ENCODE peak calls at places on chromosomes 2 and 18, in ten cellular contexts. One of them, this sample, is unnamed.
A peak's percentile ranks its signal among the peaks of the same experiment; 100 is the strongest.

GRCh38 chr2:210224660-210225460 is at the start of gene ACADL:
- DNase-seq in heart left ventricle: peak; percentile 21
- DNase-seq in thoracic aorta: no peak
- DNase-seq in endothelial cell of umbilical vein: peak; percentile 5
- DNase-seq in tibial artery: peak; percentile 69
- DNase-seq in right atrium auricular region: peak; percentile 62
- DNase-seq in adrenal gland: peak; percentile 18
- DNase-seq in astrocyte: peak; percentile 35
- DNase-seq in psoas muscle: peak; percentile 65
- DNase-seq in fibroblast of lung: peak; percentile 54
- DNase-seq in this sample: no peak

GRCh38 chr2:223941579-223942277 is 3.4 kb downstream of the WDFY1 start:
- DNase-seq in heart left ventricle: no peak
- DNase-seq in thoracic aorta: no peak
- DNase-seq in endothelial cell of umbilical vein: peak; percentile 42
- DNase-seq in tibial artery: no peak
- DNase-seq in right atrium auricular region: no peak
- DNase-seq in adrenal gland: no peak
- DNase-seq in astrocyte: peak; percentile 94
- DNase-seq in psoas muscle: no peak
- DNase-seq in fibroblast of lung: peak; percentile 95
- DNase-seq in this sample: no peak

GRCh38 chr2:55862269-55862668 is 61.3 kb downstream of the EFEMP1 start:
- DNase-seq in heart left ventricle: no peak
- DNase-seq in thoracic aorta: peak; percentile 25
- DNase-seq in endothelial cell of umbilical vein: peak; percentile 78
- DNase-seq in tibial artery: peak; percentile 71
- DNase-seq in right atrium auricular region: no peak
- DNase-seq in adrenal gland: peak; percentile 39
- DNase-seq in astrocyte: peak; percentile 97
- DNase-seq in psoas muscle: no peak
- DNase-seq in fibroblast of lung: peak; percentile 96
- DNase-seq in this sample: no peak

GRCh38 chr2:207071820-207072219 is 93.9 kb downstream of the KLF7 start:
- DNase-seq in heart left ventricle: no peak
- DNase-seq in thoracic aorta: no peak
- DNase-seq in endothelial cell of umbilical vein: no peak
- DNase-seq in tibial artery: no peak
- DNase-seq in right atrium auricular region: no peak
- DNase-seq in adrenal gland: no peak
- DNase-seq in astrocyte: no peak
- DNase-seq in psoas muscle: no peak
- DNase-seq in fibroblast of lung: no peak
- DNase-seq in this sample: no peak

GRCh38 chr2:37829202-37829601 is 95.9 kb upstream of the RMDN2 start:
- DNase-seq in heart left ventricle: peak; percentile 29
- DNase-seq in thoracic aorta: peak; percentile 40
- DNase-seq in endothelial cell of umbilical vein: peak; percentile 95
- DNase-seq in tibial artery: peak; percentile 68
- DNase-seq in right atrium auricular region: no peak
- DNase-seq in adrenal gland: peak; percentile 54
- DNase-seq in astrocyte: peak; percentile 97
- DNase-seq in psoas muscle: peak; percentile 21
- DNase-seq in fibroblast of lung: peak; percentile 97
- DNase-seq in this sample: no peak

GRCh38 chr18:20971886-20972267 is 139.7 kb downstream of the ROCK1 start:
- DNase-seq in heart left ventricle: no peak
- DNase-seq in thoracic aorta: no peak
- DNase-seq in endothelial cell of umbilical vein: peak; percentile 42
- DNase-seq in tibial artery: no peak
- DNase-seq in right atrium auricular region: no peak
- DNase-seq in adrenal gland: no peak
- DNase-seq in astrocyte: no peak
- DNase-seq in psoas muscle: no peak
- DNase-seq in fibroblast of lung: peak; percentile 16
- DNase-seq in this sample: no peak

GRCh38 chr2:157899125-157899839 is 23.2 kb upstream of the ACVR1 start:
- DNase-seq in heart left ventricle: no peak
- DNase-seq in thoracic aorta: no peak
- DNase-seq in endothelial cell of umbilical vein: no peak
- DNase-seq in tibial artery: no peak
- DNase-seq in right atrium auricular region: no peak
- DNase-seq in adrenal gland: no peak
- DNase-seq in astrocyte: no peak
- DNase-seq in psoas muscle: no peak
- DNase-seq in fibroblast of lung: no peak
- DNase-seq in this sample: no peak

GRCh38 chr2:111667542-111668273 is 216.3 kb downstream of the ANAPC1 start:
- DNase-seq in heart left ventricle: peak; percentile 50
- DNase-seq in thoracic aorta: no peak
- DNase-seq in endothelial cell of umbilical vein: peak; percentile 73
- DNase-seq in tibial artery: peak; percentile 39
- DNase-seq in right atrium auricular region: peak; percentile 66
- DNase-seq in adrenal gland: peak; percentile 46
- DNase-seq in astrocyte: peak; percentile 55
- DNase-seq in psoas muscle: no peak
- DNase-seq in fibroblast of lung: peak; percentile 59
- DNase-seq in this sample: no peak

GRCh38 chr2:69167469-69167822 is 154.5 kb downstream of the ANTXR1 start:
- DNase-seq in heart left ventricle: no peak
- DNase-seq in thoracic aorta: no peak
- DNase-seq in endothelial cell of umbilical vein: no peak
- DNase-seq in tibial artery: no peak
- DNase-seq in right atrium auricular region: no peak
- DNase-seq in adrenal gland: no peak
- DNase-seq in astrocyte: no peak
- DNase-seq in psoas muscle: no peak
- DNase-seq in fibroblast of lung: no peak
- DNase-seq in this sample: no peak

GRCh38 chr2:69165079-69165478 is 152.1 kb downstream of the ANTXR1 start:
- DNase-seq in heart left ventricle: no peak
- DNase-seq in thoracic aorta: no peak
- DNase-seq in endothelial cell of umbilical vein: no peak
- DNase-seq in tibial artery: no peak
- DNase-seq in right atrium auricular region: no peak
- DNase-seq in adrenal gland: no peak
- DNase-seq in astrocyte: no peak
- DNase-seq in psoas muscle: no peak
- DNase-seq in fibroblast of lung: no peak
- DNase-seq in this sample: no peak

GRCh38 chr2:69166812-69167468 is 154.0 kb downstream of the ANTXR1 start:
- DNase-seq in heart left ventricle: peak; percentile 16
- DNase-seq in thoracic aorta: no peak
- DNase-seq in endothelial cell of umbilical vein: no peak
- DNase-seq in tibial artery: peak; percentile 42
- DNase-seq in right atrium auricular region: no peak
- DNase-seq in adrenal gland: no peak
- DNase-seq in astrocyte: no peak
- DNase-seq in psoas muscle: no peak
- DNase-seq in fibroblast of lung: no peak
- DNase-seq in this sample: no peak

GRCh38 chr2:69168144-69168813 is 155.3 kb downstream of the ANTXR1 start:
- DNase-seq in heart left ventricle: no peak
- DNase-seq in thoracic aorta: no peak
- DNase-seq in endothelial cell of umbilical vein: no peak
- DNase-seq in tibial artery: no peak
- DNase-seq in right atrium auricular region: no peak
- DNase-seq in adrenal gland: no peak
- DNase-seq in astrocyte: no peak
- DNase-seq in psoas muscle: no peak
- DNase-seq in fibroblast of lung: no peak
- DNase-seq in this sample: no peak

GRCh38 chr2:69166465-69166811 is 153.5 kb downstream of the ANTXR1 start:
- DNase-seq in heart left ventricle: no peak
- DNase-seq in thoracic aorta: no peak
- DNase-seq in endothelial cell of umbilical vein: no peak
- DNase-seq in tibial artery: no peak
- DNase-seq in right atrium auricular region: no peak
- DNase-seq in adrenal gland: no peak
- DNase-seq in astrocyte: no peak
- DNase-seq in psoas muscle: no peak
- DNase-seq in fibroblast of lung: no peak
- DNase-seq in this sample: no peak
- H3K27ac ChIP-seq in heart left ventricle: no peak overlapping the region
- H3K27ac ChIP-seq in thoracic aorta: peak overlapping the region; percentile 97
- H3K27ac ChIP-seq in endothelial cell of umbilical vein: no peak overlapping the region
- H3K27ac ChIP-seq in tibial artery: peak overlapping the region; percentile 90
- H3K27ac ChIP-seq in right atrium auricular region: no peak overlapping the region
- H3K27ac ChIP-seq in adrenal gland: no peak overlapping the region
- H3K27ac ChIP-seq in astrocyte: no peak overlapping the region
- H3K27ac ChIP-seq in psoas muscle: no peak overlapping the region
- H3K27ac ChIP-seq in fibroblast of lung: no peak overlapping the region
- H3K27ac ChIP-seq in this sample: no peak overlapping the region

GRCh38 chr2:234966340-234966739 is 14.5 kb downstream of the SH3BP4 start:
- DNase-seq in heart left ventricle: no peak
- DNase-seq in thoracic aorta: no peak
- DNase-seq in endothelial cell of umbilical vein: no peak
- DNase-seq in tibial artery: no peak
- DNase-seq in right atrium auricular region: no peak
- DNase-seq in adrenal gland: no peak
- DNase-seq in astrocyte: no peak
- DNase-seq in psoas muscle: no peak
- DNase-seq in fibroblast of lung: no peak
- DNase-seq in this sample: no peak
- H3K4me1 ChIP-seq in heart left ventricle: no peaks in the 10 kb centered on the region
- H3K4me1 ChIP-seq in thoracic aorta: no peaks in the 10 kb centered on the region
- H3K4me1 ChIP-seq in endothelial cell of umbilical vein: peaks cover 34% of the 10 kb centered on the region
- H3K4me1 ChIP-seq in tibial artery: peaks cover 16% of the 10 kb centered on the region
- H3K4me1 ChIP-seq in right atrium auricular region: no peaks in the 10 kb centered on the region
- H3K4me1 ChIP-seq in adrenal gland: peaks cover 23% of the 10 kb centered on the region
- H3K4me1 ChIP-seq in astrocyte: peaks cover 59% of the 10 kb centered on the region
- H3K4me1 ChIP-seq in psoas muscle: no peaks in the 10 kb centered on the region
- H3K4me1 ChIP-seq in fibroblast of lung: peaks cover 16% of the 10 kb centered on the region
- H3K4me1 ChIP-seq in this sample: no peaks in the 10 kb centered on the region

GRCh38 chr2:99398303-99398702 is 61.1 kb downstream of the EIF5B start:
- DNase-seq in heart left ventricle: peak; percentile 31
- DNase-seq in thoracic aorta: no peak
- DNase-seq in endothelial cell of umbilical vein: no peak
- DNase-seq in tibial artery: no peak
- DNase-seq in right atrium auricular region: no peak
- DNase-seq in adrenal gland: no peak
- DNase-seq in astrocyte: no peak
- DNase-seq in psoas muscle: no peak
- DNase-seq in fibroblast of lung: no peak
- DNase-seq in this sample: no peak

GRCh38 chr2:99397251-99397920 is 60.2 kb downstream of the EIF5B start:
- DNase-seq in heart left ventricle: no peak
- DNase-seq in thoracic aorta: no peak
- DNase-seq in endothelial cell of umbilical vein: no peak
- DNase-seq in tibial artery: no peak
- DNase-seq in right atrium auricular region: no peak
- DNase-seq in adrenal gland: no peak
- DNase-seq in astrocyte: no peak
- DNase-seq in psoas muscle: no peak
- DNase-seq in fibroblast of lung: no peak
- DNase-seq in this sample: no peak

GRCh38 chr2:99401841-99402240 is 64.7 kb downstream of the EIF5B start:
- DNase-seq in heart left ventricle: no peak
- DNase-seq in thoracic aorta: no peak
- DNase-seq in endothelial cell of umbilical vein: no peak
- DNase-seq in tibial artery: no peak
- DNase-seq in right atrium auricular region: no peak
- DNase-seq in adrenal gland: no peak
- DNase-seq in astrocyte: no peak
- DNase-seq in psoas muscle: no peak
- DNase-seq in fibroblast of lung: no peak
- DNase-seq in this sample: no peak

GRCh38 chr2:99399063-99399462 is 61.9 kb downstream of the EIF5B start:
- DNase-seq in heart left ventricle: no peak
- DNase-seq in thoracic aorta: no peak
- DNase-seq in endothelial cell of umbilical vein: no peak
- DNase-seq in tibial artery: no peak
- DNase-seq in right atrium auricular region: no peak
- DNase-seq in adrenal gland: no peak
- DNase-seq in astrocyte: no peak
- DNase-seq in psoas muscle: no peak
- DNase-seq in fibroblast of lung: no peak
- DNase-seq in this sample: no peak

GRCh38 chr2:99399795-99400194 is 62.6 kb downstream of the EIF5B start:
- DNase-seq in heart left ventricle: no peak
- DNase-seq in thoracic aorta: no peak
- DNase-seq in endothelial cell of umbilical vein: no peak
- DNase-seq in tibial artery: no peak
- DNase-seq in right atrium auricular region: no peak
- DNase-seq in adrenal gland: no peak
- DNase-seq in astrocyte: no peak
- DNase-seq in psoas muscle: no peak
- DNase-seq in fibroblast of lung: no peak
- DNase-seq in this sample: no peak
- H3K36me3 ChIP-seq in heart left ventricle: peaks cover 100% of the 10 kb centered on the region
- H3K36me3 ChIP-seq in thoracic aorta: peaks cover 55% of the 10 kb centered on the region
- H3K36me3 ChIP-seq in endothelial cell of umbilical vein: peaks cover 44% of the 10 kb centered on the region
- H3K36me3 ChIP-seq in tibial artery: peaks cover 98% of the 10 kb centered on the region
- H3K36me3 ChIP-seq in right atrium auricular region: peaks cover 96% of the 10 kb centered on the region
- H3K36me3 ChIP-seq in adrenal gland: peaks cover 93% of the 10 kb centered on the region
- H3K36me3 ChIP-seq in astrocyte: peaks cover 82% of the 10 kb centered on the region
- H3K36me3 ChIP-seq in psoas muscle: peaks cover 100% of the 10 kb centered on the region
- H3K36me3 ChIP-seq in fibroblast of lung: peaks cover 15% of the 10 kb centered on the region
- H3K36me3 ChIP-seq in this sample: peaks cover 75% of the 10 kb centered on the region

GRCh38 chr18:62974388-62974787 is 259.0 kb downstream of the PHLPP1 start:
- DNase-seq in heart left ventricle: no peak
- DNase-seq in thoracic aorta: no peak
- DNase-seq in endothelial cell of umbilical vein: no peak
- DNase-seq in tibial artery: no peak
- DNase-seq in right atrium auricular region: no peak
- DNase-seq in adrenal gland: no peak
- DNase-seq in astrocyte: no peak
- DNase-seq in psoas muscle: no peak
- DNase-seq in fibroblast of lung: no peak
- DNase-seq in this sample: no peak

GRCh38 chr18:62976227-62976626 is 260.9 kb downstream of the PHLPP1 start:
- DNase-seq in heart left ventricle: no peak
- DNase-seq in thoracic aorta: no peak
- DNase-seq in endothelial cell of umbilical vein: no peak
- DNase-seq in tibial artery: no peak
- DNase-seq in right atrium auricular region: no peak
- DNase-seq in adrenal gland: no peak
- DNase-seq in astrocyte: no peak
- DNase-seq in psoas muscle: no peak
- DNase-seq in fibroblast of lung: no peak
- DNase-seq in this sample: no peak

GRCh38 chr18:62977512-62977911 is 262.2 kb downstream of the PHLPP1 start:
- DNase-seq in heart left ventricle: no peak
- DNase-seq in thoracic aorta: no peak
- DNase-seq in endothelial cell of umbilical vein: peak; percentile 25
- DNase-seq in tibial artery: no peak
- DNase-seq in right atrium auricular region: no peak
- DNase-seq in adrenal gland: no peak
- DNase-seq in astrocyte: no peak
- DNase-seq in psoas muscle: no peak
- DNase-seq in fibroblast of lung: no peak
- DNase-seq in this sample: no peak

GRCh38 chr18:62974928-62975675 is 259.8 kb downstream of the PHLPP1 start:
- DNase-seq in heart left ventricle: no peak
- DNase-seq in thoracic aorta: no peak
- DNase-seq in endothelial cell of umbilical vein: no peak
- DNase-seq in tibial artery: no peak
- DNase-seq in right atrium auricular region: no peak
- DNase-seq in adrenal gland: peak; percentile 56
- DNase-seq in astrocyte: no peak
- DNase-seq in psoas muscle: no peak
- DNase-seq in fibroblast of lung: no peak
- DNase-seq in this sample: no peak

DNA sequence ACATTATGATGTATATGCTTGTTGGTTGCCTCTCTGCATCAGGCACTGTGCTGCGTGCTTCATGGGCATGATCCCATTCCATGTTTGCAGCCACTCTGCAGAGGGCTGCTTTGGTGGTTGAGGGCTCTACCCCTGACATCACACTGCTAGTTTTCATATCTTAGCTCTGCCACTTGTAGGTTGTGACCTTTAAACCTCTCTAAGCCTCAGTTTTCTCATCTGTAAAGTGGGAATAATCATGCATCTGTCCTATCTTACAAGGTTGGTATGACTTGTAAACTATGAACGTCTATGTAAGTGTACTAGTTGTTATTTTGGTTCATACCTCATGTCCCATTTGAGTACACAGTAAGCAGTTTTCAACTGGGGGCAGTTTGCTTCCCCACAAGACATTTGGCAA is 260.4 kb downstream of the PHLPP1 start:
- DNase-seq in heart left ventricle: no peak
- DNase-seq in thoracic aorta: no peak
- DNase-seq in endothelial cell of umbilical vein: no peak
- DNase-seq in tibial artery: no peak
- DNase-seq in right atrium auricular region: no peak
- DNase-seq in adrenal gland: no peak
- DNase-seq in astrocyte: no peak
- DNase-seq in psoas muscle: no peak
- DNase-seq in fibroblast of lung: no peak
- DNase-seq in this sample: no peak
- H3K27ac ChIP-seq in heart left ventricle: no peak overlapping the region
- H3K27ac ChIP-seq in thoracic aorta: no peak overlapping the region
- H3K27ac ChIP-seq in endothelial cell of umbilical vein: no peak overlapping the region
- H3K27ac ChIP-seq in tibial artery: no peak overlapping the region
- H3K27ac ChIP-seq in right atrium auricular region: no peak overlapping the region
- H3K27ac ChIP-seq in adrenal gland: no peak overlapping the region
- H3K27ac ChIP-seq in astrocyte: no peak overlapping the region
- H3K27ac ChIP-seq in psoas muscle: no peak overlapping the region
- H3K27ac ChIP-seq in fibroblast of lung: no peak overlapping the region
- H3K27ac ChIP-seq in this sample: no peak overlapping the region

This sample was measured in effector memory CD4-positive, alpha-beta T cell.